ENCODE peak calls at places on chromosomes 16 and 17, in eight cellular contexts. One of them, this sample, is unnamed.

GRCh38 chr17:19379306-19380075 is 1.2 kb downstream of the MAPK7 start:
- DNase-seq in foreskin fibroblast: no peak
- DNase-seq in left ventricle myocardium inferior: no peak
- DNase-seq in thoracic aorta: no peak
- DNase-seq in BE2C: no peak
- DNase-seq in mammary epithelial cell: no peak
- DNase-seq in body of pancreas: no peak
- DNase-seq in colonic mucosa: no peak
- DNase-seq in this sample: no peak

GRCh38 chr17:32732900-32733299 is 144.0 kb downstream of the MYO1D start:
- DNase-seq in foreskin fibroblast: no peak
- DNase-seq in left ventricle myocardium inferior: no peak
- DNase-seq in thoracic aorta: no peak
- DNase-seq in BE2C: no peak
- DNase-seq in mammary epithelial cell: no peak
- DNase-seq in body of pancreas: no peak
- DNase-seq in colonic mucosa: no peak
- DNase-seq in this sample: no peak

GRCh38 chr17:1511756-1512321 is 4.6 kb downstream of the INPP5K start:
- DNase-seq in foreskin fibroblast: no peak
- DNase-seq in left ventricle myocardium inferior: no peak
- DNase-seq in thoracic aorta: no peak
- DNase-seq in BE2C: no peak
- DNase-seq in mammary epithelial cell: peak
- DNase-seq in body of pancreas: no peak
- DNase-seq in colonic mucosa: peak
- DNase-seq in this sample: no peak

GRCh38 chr16:31080756-31081419 is 6.7 kb downstream of the ZNF646 start:
- DNase-seq in foreskin fibroblast: no peak
- DNase-seq in left ventricle myocardium inferior: no peak
- DNase-seq in thoracic aorta: no peak
- DNase-seq in BE2C: no peak
- DNase-seq in mammary epithelial cell: no peak
- DNase-seq in body of pancreas: no peak
- DNase-seq in colonic mucosa: no peak
- DNase-seq in this sample: no peak

GRCh38 chr16:5490499-5490898 is 392.9 kb upstream of the EEF2KMT start:
- DNase-seq in foreskin fibroblast: no peak
- DNase-seq in left ventricle myocardium inferior: no peak
- DNase-seq in thoracic aorta: no peak
- DNase-seq in BE2C: peak
- DNase-seq in mammary epithelial cell: no peak
- DNase-seq in body of pancreas: peak
- DNase-seq in colonic mucosa: peak
- DNase-seq in this sample: no peak

GRCh38 chr16:5916711-5917191 is 819.2 kb upstream of the EEF2KMT start:
- DNase-seq in foreskin fibroblast: no peak
- DNase-seq in left ventricle myocardium inferior: no peak
- DNase-seq in thoracic aorta: no peak
- DNase-seq in BE2C: no peak
- DNase-seq in mammary epithelial cell: peak
- DNase-seq in body of pancreas: no peak
- DNase-seq in colonic mucosa: peak
- DNase-seq in this sample: no peak

GRCh38 chr17:28685366-28685765 is 23.4 kb downstream of the SUPT6H start:
- DNase-seq in foreskin fibroblast: no peak
- DNase-seq in left ventricle myocardium inferior: no peak
- DNase-seq in thoracic aorta: no peak
- DNase-seq in BE2C: no peak
- DNase-seq in mammary epithelial cell: no peak
- DNase-seq in body of pancreas: no peak
- DNase-seq in colonic mucosa: no peak
- DNase-seq in this sample: no peak

GRCh38 chr16:29909398-29909797 is 9.1 kb downstream of the ASPHD1 start:
- DNase-seq in foreskin fibroblast: peak
- DNase-seq in left ventricle myocardium inferior: no peak
- DNase-seq in thoracic aorta: no peak
- DNase-seq in BE2C: no peak
- DNase-seq in mammary epithelial cell: no peak
- DNase-seq in body of pancreas: no peak
- DNase-seq in colonic mucosa: no peak
- DNase-seq in this sample: no peak

GRCh38 chr16:79269211-79269863 is 331.2 kb downstream of the MAF start:
- DNase-seq in foreskin fibroblast: no peak
- DNase-seq in left ventricle myocardium inferior: no peak
- DNase-seq in thoracic aorta: no peak
- DNase-seq in BE2C: no peak
- DNase-seq in mammary epithelial cell: no peak
- DNase-seq in body of pancreas: peak
- DNase-seq in colonic mucosa: no peak
- DNase-seq in this sample: no peak

GRCh38 chr16:48813485-48813884 is 203.5 kb upstream of the N4BP1 start:
- DNase-seq in foreskin fibroblast: no peak
- DNase-seq in left ventricle myocardium inferior: no peak
- DNase-seq in thoracic aorta: no peak
- DNase-seq in BE2C: no peak
- DNase-seq in mammary epithelial cell: no peak
- DNase-seq in body of pancreas: no peak
- DNase-seq in colonic mucosa: no peak
- DNase-seq in this sample: no peak

GRCh38 chr17:55727275-55727674 is 4.6 kb upstream of the TMEM100 start:
- DNase-seq in foreskin fibroblast: no peak
- DNase-seq in left ventricle myocardium inferior: no peak
- DNase-seq in thoracic aorta: no peak
- DNase-seq in BE2C: no peak
- DNase-seq in mammary epithelial cell: no peak
- DNase-seq in body of pancreas: no peak
- DNase-seq in colonic mucosa: no peak
- DNase-seq in this sample: no peak

GRCh38 chr17:28842282-28843012 is at the start of gene FAM222B:
- DNase-seq in foreskin fibroblast: peak
- DNase-seq in left ventricle myocardium inferior: peak
- DNase-seq in thoracic aorta: peak
- DNase-seq in BE2C: peak
- DNase-seq in mammary epithelial cell: peak
- DNase-seq in body of pancreas: peak
- DNase-seq in colonic mucosa: peak
- DNase-seq in this sample: no peak

GRCh38 chr16:19281246-19281645 is 4.3 kb upstream of the CLEC19A start:
- DNase-seq in foreskin fibroblast: no peak
- DNase-seq in left ventricle myocardium inferior: no peak
- DNase-seq in thoracic aorta: no peak
- DNase-seq in BE2C: no peak
- DNase-seq in mammary epithelial cell: no peak
- DNase-seq in body of pancreas: no peak
- DNase-seq in colonic mucosa: no peak
- DNase-seq in this sample: no peak

GRCh38 chr17:80822700-80823410 is 168.8 kb upstream of the CHMP6 start:
- DNase-seq in foreskin fibroblast: no peak
- DNase-seq in left ventricle myocardium inferior: no peak
- DNase-seq in thoracic aorta: no peak
- DNase-seq in BE2C: no peak
- DNase-seq in mammary epithelial cell: no peak
- DNase-seq in body of pancreas: no peak
- DNase-seq in colonic mucosa: no peak
- DNase-seq in this sample: no peak

GRCh38 chr17:18009609-18010420 is 29.2 kb downstream of the ATPAF2 start:
- DNase-seq in foreskin fibroblast: no peak
- DNase-seq in left ventricle myocardium inferior: peak
- DNase-seq in thoracic aorta: no peak
- DNase-seq in BE2C: no peak
- DNase-seq in mammary epithelial cell: no peak
- DNase-seq in body of pancreas: no peak
- DNase-seq in colonic mucosa: no peak
- DNase-seq in this sample: no peak

GRCh38 chr17:3532859-3533142 is 24.8 kb downstream of the TRPV3 start:
- DNase-seq in foreskin fibroblast: no peak
- DNase-seq in left ventricle myocardium inferior: no peak
- DNase-seq in thoracic aorta: no peak
- DNase-seq in BE2C: no peak
- DNase-seq in mammary epithelial cell: no peak
- DNase-seq in body of pancreas: no peak
- DNase-seq in colonic mucosa: no peak
- DNase-seq in this sample: no peak

GRCh38 chr17:42553161-42553818 is 567 bp downstream of the HSD17B1 start:
- DNase-seq in foreskin fibroblast: no peak
- DNase-seq in left ventricle myocardium inferior: no peak
- DNase-seq in thoracic aorta: no peak
- DNase-seq in BE2C: peak
- DNase-seq in mammary epithelial cell: peak
- DNase-seq in body of pancreas: no peak
- DNase-seq in colonic mucosa: no peak
- DNase-seq in this sample: no peak
- H3K4me3 ChIP-seq in foreskin fibroblast: peak
- H3K4me3 ChIP-seq in left ventricle myocardium inferior: peak
- H3K4me3 ChIP-seq in thoracic aorta: peak
- H3K4me3 ChIP-seq in BE2C: peak
- H3K4me3 ChIP-seq in mammary epithelial cell: peak
- H3K4me3 ChIP-seq in body of pancreas: no peak
- H3K4me3 ChIP-seq in colonic mucosa: no peak
- H3K4me3 ChIP-seq in this sample: peak

GRCh38 chr17:77606865-77607210 is 351.7 kb upstream of the TNRC6C start:
- DNase-seq in foreskin fibroblast: no peak
- DNase-seq in left ventricle myocardium inferior: no peak
- DNase-seq in thoracic aorta: no peak
- DNase-seq in BE2C: no peak
- DNase-seq in mammary epithelial cell: no peak
- DNase-seq in body of pancreas: no peak
- DNase-seq in colonic mucosa: no peak
- DNase-seq in this sample: no peak
- TF ChIP-seq CTCF in foreskin fibroblast: no peak
- TF ChIP-seq CTCF in left ventricle myocardium inferior: peak
- TF ChIP-seq CTCF in thoracic aorta: no peak
- TF ChIP-seq CTCF in BE2C: no peak
- TF ChIP-seq CTCF in mammary epithelial cell: peak
- TF ChIP-seq CTCF in body of pancreas: no peak
- TF ChIP-seq CTCF in colonic mucosa: no peak
- TF ChIP-seq CTCF in this sample: no peak

GRCh38 chr17:76540381-76541300 is 797 bp downstream of the PRCD start:
- DNase-seq in foreskin fibroblast: peak
- DNase-seq in left ventricle myocardium inferior: peak
- DNase-seq in thoracic aorta: peak
- DNase-seq in BE2C: peak
- DNase-seq in mammary epithelial cell: peak
- DNase-seq in body of pancreas: peak
- DNase-seq in colonic mucosa: peak
- DNase-seq in this sample: peak
- H3K4me3 ChIP-seq in foreskin fibroblast: peak
- H3K4me3 ChIP-seq in left ventricle myocardium inferior: peak
- H3K4me3 ChIP-seq in thoracic aorta: peak
- H3K4me3 ChIP-seq in BE2C: peak
- H3K4me3 ChIP-seq in mammary epithelial cell: no peak
- H3K4me3 ChIP-seq in body of pancreas: no peak
- H3K4me3 ChIP-seq in colonic mucosa: peak
- H3K4me3 ChIP-seq in this sample: peak

GRCh38 chr17:64003526-64004121 is 5.5 kb downstream of the PRR29 start:
- DNase-seq in foreskin fibroblast: no peak
- DNase-seq in left ventricle myocardium inferior: no peak
- DNase-seq in thoracic aorta: no peak
- DNase-seq in BE2C: no peak
- DNase-seq in mammary epithelial cell: no peak
- DNase-seq in body of pancreas: no peak
- DNase-seq in colonic mucosa: peak
- DNase-seq in this sample: no peak

GRCh38 chr17:64001091-64001579 is 3.0 kb downstream of the PRR29 start:
- DNase-seq in foreskin fibroblast: no peak
- DNase-seq in left ventricle myocardium inferior: no peak
- DNase-seq in thoracic aorta: no peak
- DNase-seq in BE2C: no peak
- DNase-seq in mammary epithelial cell: no peak
- DNase-seq in body of pancreas: no peak
- DNase-seq in colonic mucosa: no peak
- DNase-seq in this sample: no peak

GRCh38 chr17:63999680-64000531 is 1.8 kb downstream of the PRR29 start:
- DNase-seq in foreskin fibroblast: no peak
- DNase-seq in left ventricle myocardium inferior: no peak
- DNase-seq in thoracic aorta: no peak
- DNase-seq in BE2C: no peak
- DNase-seq in mammary epithelial cell: no peak
- DNase-seq in body of pancreas: no peak
- DNase-seq in colonic mucosa: no peak
- DNase-seq in this sample: no peak

GRCh38 chr17:64002658-64003525 is 4.7 kb downstream of the PRR29 start:
- DNase-seq in foreskin fibroblast: no peak
- DNase-seq in left ventricle myocardium inferior: no peak
- DNase-seq in thoracic aorta: no peak
- DNase-seq in BE2C: no peak
- DNase-seq in mammary epithelial cell: no peak
- DNase-seq in body of pancreas: no peak
- DNase-seq in colonic mucosa: peak
- DNase-seq in this sample: no peak

GRCh38 chr17:64001763-64002529 is 3.8 kb downstream of the PRR29 start:
- DNase-seq in foreskin fibroblast: no peak
- DNase-seq in left ventricle myocardium inferior: no peak
- DNase-seq in thoracic aorta: no peak
- DNase-seq in BE2C: no peak
- DNase-seq in mammary epithelial cell: no peak
- DNase-seq in body of pancreas: no peak
- DNase-seq in colonic mucosa: no peak
- DNase-seq in this sample: no peak
- TF ChIP-seq CTCF in foreskin fibroblast: no peak
- TF ChIP-seq CTCF in left ventricle myocardium inferior: no peak
- TF ChIP-seq CTCF in thoracic aorta: no peak
- TF ChIP-seq CTCF in BE2C: no peak
- TF ChIP-seq CTCF in mammary epithelial cell: no peak
- TF ChIP-seq CTCF in body of pancreas: no peak
- TF ChIP-seq CTCF in colonic mucosa: no peak
- TF ChIP-seq CTCF in this sample: no peak

GRCh38 chr17:48592592-48592991 is 987 bp downstream of the HOXB5 start:
- DNase-seq in foreskin fibroblast: no peak
- DNase-seq in left ventricle myocardium inferior: no peak
- DNase-seq in thoracic aorta: no peak
- DNase-seq in BE2C: no peak
- DNase-seq in mammary epithelial cell: no peak
- DNase-seq in body of pancreas: no peak
- DNase-seq in colonic mucosa: no peak
- DNase-seq in this sample: no peak
- H3K4me3 ChIP-seq in foreskin fibroblast: no peak
- H3K4me3 ChIP-seq in left ventricle myocardium inferior: peak
- H3K4me3 ChIP-seq in thoracic aorta: peak
- H3K4me3 ChIP-seq in BE2C: no peak
- H3K4me3 ChIP-seq in mammary epithelial cell: peak
- H3K4me3 ChIP-seq in body of pancreas: no peak
- H3K4me3 ChIP-seq in colonic mucosa: peak
- H3K4me3 ChIP-seq in this sample: no peak

GRCh38 chr16:69595127-69596036 is 29.6 kb downstream of the NFAT5 start:
- DNase-seq in foreskin fibroblast: peak
- DNase-seq in left ventricle myocardium inferior: no peak
- DNase-seq in thoracic aorta: no peak
- DNase-seq in BE2C: no peak
- DNase-seq in mammary epithelial cell: peak
- DNase-seq in body of pancreas: no peak
- DNase-seq in colonic mucosa: no peak
- DNase-seq in this sample: no peak
- TF ChIP-seq CTCF in foreskin fibroblast: no peak
- TF ChIP-seq CTCF in left ventricle myocardium inferior: no peak
- TF ChIP-seq CTCF in thoracic aorta: no peak
- TF ChIP-seq CTCF in BE2C: no peak
- TF ChIP-seq CTCF in mammary epithelial cell: no peak
- TF ChIP-seq CTCF in body of pancreas: no peak
- TF ChIP-seq CTCF in colonic mucosa: no peak
- TF ChIP-seq CTCF in this sample: no peak

This sample was measured in AG09309.